ENCODE peak calls at places on chromosomes 2 and 18, in five cellular contexts. K, H, W, X and B are unnamed samples.

GRCh38 chr2:44582363-44583008 is 220.7 kb downstream of the CAMKMT start:
- DNase-seq in K (no peak), H (no peak), W (no peak), X (no peak), B (no peak)

GRCh38 chr2:43482974-43483373 is 112.9 kb downstream of the THADA start:
- DNase-seq in K (no peak), H (no peak), W (no peak), X (no peak), B (no peak)

GRCh38 chr2:108370080-108370479 is 7.7 kb upstream of the SULT1C4 start:
- DNase-seq in K (no peak), H (peak; percentile 79), W (no peak), X (no peak), B (no peak)

GRCh38 chr2:212814941-212815340 is 276.3 kb upstream of the ERBB4 start:
- DNase-seq in K (no peak), H (no peak), W (no peak), X (no peak), B (no peak)

GRCh38 chr2:64750001-64750816 is 96.5 kb upstream of the SERTAD2 start:
- DNase-seq in K (peak; percentile 52), H (no peak), W (peak; percentile 35), X (peak; percentile 35), B (peak; percentile 39)

GRCh38 chr2:75309596-75310290 is 110.4 kb upstream of the TACR1 start:
- DNase-seq in K (no peak), H (no peak), W (no peak), X (no peak), B (no peak)

GRCh38 chr2:25561136-25561850 is 112.1 kb downstream of the DTNB start:
- DNase-seq in K (no peak), H (no peak), W (no peak), X (no peak), B (no peak)

GRCh38 chr18:11607897-11608296 is 1.5 kb upstream of the SLC35G4 start:
- DNase-seq in K (no peak), H (no peak), W (no peak), X (no peak), B (no peak)

GRCh38 chr2:147355706-147356105 is 489.1 kb upstream of the ACVR2A start:
- DNase-seq in K (no peak), H (peak; percentile 27), W (no peak), X (peak; percentile 14), B (no peak)

GRCh38 chr2:1727796-1728474 is 16.4 kb downstream of the PXDN start:
- DNase-seq in K (peak; percentile 41), H (no peak), W (no peak), X (no peak), B (no peak)

GRCh38 chr2:207953354-207953753 is 72.0 kb downstream of the PLEKHM3 start:
- DNase-seq in K (no peak), H (no peak), W (no peak), X (no peak), B (no peak)

GRCh38 chr18:51340332-51340731 is 142.9 kb upstream of the MEX3C start:
- DNase-seq in K (no peak), H (no peak), W (no peak), X (no peak), B (no peak)

GRCh38 chr2:235444101-235444597 is 49.7 kb upstream of the AGAP1 start:
- DNase-seq in K (no peak), H (peak; percentile 36), W (no peak), X (no peak), B (no peak)

GRCh38 chr2:62704654-62705006 is 883 bp upstream of the EHBP1 start:
- DNase-seq in K (no peak), H (no peak), W (no peak), X (peak; percentile 12), B (no peak)

GRCh38 chr2:71610671-71611070 is 157.3 kb downstream of the DYSF start:
- DNase-seq in K (peak; percentile 23), H (no peak), W (no peak), X (no peak), B (peak; percentile 2)

GRCh38 chr2:235234711-235235110 is 259.1 kb upstream of the AGAP1 start:
- DNase-seq in K (no peak), H (no peak), W (no peak), X (no peak), B (no peak)

GRCh38 chr2:231707625-231708049 is 688 bp upstream of the PTMA start:
- DNase-seq in K (peak; percentile 85), H (no peak), W (no peak), X (no peak), B (peak; percentile 56)

GRCh38 chr2:10548626-10549025 is 100.5 kb upstream of the ODC1 start:
- DNase-seq in K (peak; percentile 58), H (no peak), W (peak; percentile 34), X (peak; percentile 54), B (peak; percentile 29)

GRCh38 chr2:236078675-236079255 is 89.4 kb downstream of the GBX2 start:
- DNase-seq in K (no peak), H (no peak), W (no peak), X (no peak), B (no peak)

GRCh38 chr2:25259744-25260124 is 82.0 kb downstream of the DNMT3A start:
- DNase-seq in K (peak; percentile 71), H (no peak), W (no peak), X (peak; percentile 98), B (peak; percentile 86)

GRCh38 chr2:236238756-236239155 is 25.4 kb downstream of the ASB18 start:
- DNase-seq in K (peak; percentile 53), H (no peak), W (no peak), X (no peak), B (no peak)

GRCh38 chr2:149169653-149170052 is 131.2 kb downstream of the LYPD6B start:
- DNase-seq in K (no peak), H (no peak), W (no peak), X (no peak), B (no peak)

GRCh38 chr18:54613174-54613573 is 22.1 kb downstream of the DYNAP start:
- DNase-seq in K (no peak), H (no peak), W (no peak), X (no peak), B (no peak)

GRCh38 chr2:20625491-20625919 is 25.4 kb downstream of the HS1BP3 start:
- DNase-seq in K (no peak), H (no peak), W (no peak), X (no peak), B (no peak)

GRCh38 chr2:142992843-142993242 is 115.4 kb downstream of the KYNU start:
- DNase-seq in K (no peak), H (no peak), W (no peak), X (no peak), B (no peak)

DNA sequence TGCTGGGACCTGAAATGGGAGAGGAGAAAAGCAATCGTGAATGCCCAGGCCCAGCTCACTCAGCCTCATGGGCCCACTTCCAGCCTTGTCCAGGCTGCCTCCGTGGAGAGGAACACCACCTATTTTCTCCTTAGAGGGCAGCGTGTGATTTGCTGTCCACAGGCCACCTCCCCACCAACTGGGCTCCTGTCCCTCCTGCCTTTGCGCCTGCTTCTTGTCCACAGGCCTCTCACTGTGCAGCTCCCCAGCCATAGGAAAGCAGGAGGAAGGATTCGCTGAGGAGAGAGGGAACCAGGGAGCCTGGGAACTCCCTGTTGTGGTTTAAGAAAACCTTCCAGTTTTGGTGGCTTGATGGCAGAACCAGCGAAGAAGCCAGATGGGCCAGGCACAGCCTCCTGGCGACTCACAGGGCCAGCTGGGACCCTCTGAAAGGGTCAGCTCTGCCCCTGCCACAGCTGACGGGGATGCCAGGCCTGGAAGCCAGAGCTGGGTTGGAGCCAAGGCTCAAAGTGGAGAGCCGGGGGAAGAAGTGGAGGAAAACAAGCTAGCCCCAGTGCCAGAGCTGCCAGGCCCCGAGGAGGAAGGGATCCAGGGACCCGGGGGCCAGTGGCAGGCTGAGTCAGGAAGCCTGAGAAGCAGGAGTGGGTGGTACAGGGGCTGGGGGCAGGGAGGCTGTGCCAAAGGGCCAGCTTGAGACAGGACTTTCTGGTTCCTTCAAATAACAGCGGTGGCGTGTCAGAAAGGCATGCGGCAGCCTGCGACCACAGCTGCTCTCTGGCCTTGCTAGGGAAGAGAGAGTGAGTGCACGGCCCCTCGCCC is 9.9 kb downstream of the TMBIM1 start:
- DNase-seq in K (no peak), H (no peak), W (no peak), X (peak; percentile 14), B (no peak)
- TF ChIP-seq CREB1 in K (no peak), H (no peak), W (no peak), X (no peak), B (no peak)

GRCh38 chr18:56307771-56308170 is 330.6 kb downstream of the TXNL1 start:
- DNase-seq in K (no peak), H (no peak), W (no peak), X (no peak), B (no peak)

GRCh38 chr18:56312554-56312953 is 325.8 kb downstream of the TXNL1 start:
- DNase-seq in K (no peak), H (no peak), W (no peak), X (no peak), B (no peak)

GRCh38 chr18:56307354-56307753 is 331.0 kb downstream of the TXNL1 start:
- DNase-seq in K (no peak), H (no peak), W (no peak), X (no peak), B (no peak)

GRCh38 chr18:56306793-56307192 is 331.6 kb downstream of the TXNL1 start:
- DNase-seq in K (no peak), H (no peak), W (no peak), X (no peak), B (no peak)

DNA sequence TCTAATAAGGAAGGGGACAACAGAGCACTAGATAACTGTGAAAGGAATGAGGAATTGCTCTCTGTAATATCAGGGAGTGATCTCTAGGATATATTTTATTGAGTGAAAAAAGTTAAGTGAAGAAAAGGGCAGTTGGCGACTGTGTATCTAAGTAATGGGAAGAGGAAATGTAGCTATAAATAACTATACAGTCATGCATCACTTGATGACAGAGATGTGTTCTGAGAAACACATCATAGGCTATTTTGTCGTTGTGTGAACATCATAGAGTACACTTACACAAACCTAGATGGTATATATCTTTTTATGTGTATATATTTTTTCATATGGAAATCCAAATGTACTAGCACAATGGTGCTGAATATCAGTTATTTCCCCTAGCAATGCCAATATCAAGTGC is 329.3 kb downstream of the TXNL1 start:
- DNase-seq in K (no peak), H (no peak), W (no peak), X (no peak), B (no peak)
- TF ChIP-seq CREB1 in K (no peak), H (no peak), W (no peak), X (no peak), B (no peak)

DNA sequence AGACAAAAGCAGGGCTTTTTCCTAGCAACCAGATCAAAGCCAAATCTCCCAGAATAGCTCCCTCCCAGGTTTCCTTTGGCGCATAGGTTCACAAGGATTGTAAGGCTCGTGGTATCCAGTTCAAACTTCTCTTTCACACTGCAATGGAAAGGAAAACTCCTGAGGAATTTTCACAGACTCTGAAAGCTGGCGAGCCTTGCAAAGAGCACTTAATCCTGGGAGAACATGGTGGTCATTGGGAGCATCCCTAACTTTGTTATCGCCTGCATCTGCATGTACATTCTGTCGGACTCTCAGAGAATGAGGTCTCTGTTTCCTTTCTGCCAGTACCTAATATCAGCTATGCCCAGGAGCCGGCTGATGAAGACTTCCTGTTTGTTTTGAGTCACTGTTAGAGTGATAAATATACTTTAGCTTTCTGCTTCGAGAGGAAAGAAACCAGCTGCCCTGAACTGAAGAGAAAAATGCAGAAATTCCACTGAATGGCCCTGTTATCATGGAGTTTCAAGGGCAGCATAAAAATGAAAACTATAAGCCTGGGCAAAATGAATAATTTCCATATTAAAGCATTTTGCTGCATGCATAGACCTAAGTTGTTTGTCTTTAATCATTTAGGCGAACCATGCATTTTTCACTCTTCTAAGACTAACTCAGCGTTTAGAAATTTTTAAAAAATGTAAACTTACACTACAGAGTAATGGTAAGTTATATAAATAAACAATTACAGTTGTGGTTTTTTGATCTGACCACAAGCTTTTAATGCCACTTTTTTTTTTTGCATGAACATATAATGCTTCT is 76.4 kb upstream of the ZEB2 start:
- DNase-seq in K (no peak), H (peak; percentile 33), W (no peak), X (peak; percentile 17), B (no peak)
- TF ChIP-seq CREB1 in K (no peak), H (no peak), W (peak; percentile 45), X (no peak), B (no peak)

GRCh38 chr18:10122116-10122515 is 208.3 kb downstream of the VAPA start:
- DNase-seq in K (no peak), H (no peak), W (no peak), X (no peak), B (no peak)
- TF ChIP-seq CREB1 in K (no peak), H (no peak), W (no peak), X (no peak), B (no peak)